ENCODE peak calls at places on chromosome 16, in six cellular contexts. Y is fibroblast of pulmonary artery, G is cardiac muscle cell, B is MM.1S, R is psoas muscle, O is NT2/D1. U is an unnamed sample.
A peak's percentile ranks its signal among the peaks of the same experiment; 100 is the strongest.

GRCh38 chr16:28181557-28181914 is 30.2 kb downstream of the XPO6 start:
- DNase-seq in Y (peak; percentile 95), G (peak; percentile 95), B (no peak), R (peak; percentile 26), O (peak; percentile 27), U (peak; percentile 92)

GRCh38 chr16:15928261-15929104 is 20.9 kb upstream of the ABCC1 start:
- DNase-seq in Y (no peak), G (no peak), B (no peak), R (no peak), O (no peak), U (no peak)

GRCh38 chr16:26709175-26709574 is 357.6 kb upstream of the C16orf82 start:
- DNase-seq in Y (no peak), G (no peak), B (peak; percentile 6), R (no peak), O (peak; percentile 33), U (no peak)

GRCh38 chr16:60318486-60318885 is 1584.4 kb upstream of the GOT2 start:
- DNase-seq in Y (no peak), G (no peak), B (no peak), R (no peak), O (no peak), U (no peak)

GRCh38 chr16:5024632-5025031 is 9.1 kb downstream of the NAGPA start:
- DNase-seq in Y (peak; percentile 24), G (no peak), B (peak; percentile 55), R (no peak), O (no peak), U (peak; percentile 42)

GRCh38 chr16:63372283-63372682 is 1336.0 kb upstream of the CDH8 start:
- DNase-seq in Y (no peak), G (no peak), B (no peak), R (no peak), O (no peak), U (no peak)

GRCh38 chr16:57349212-57350031 is 9.2 kb upstream of the CCL22 start:
- DNase-seq in Y (no peak), G (no peak), B (no peak), R (no peak), O (no peak), U (no peak)

GRCh38 chr16:77967054-77968035 is 55.0 kb upstream of the CLEC3A start:
- DNase-seq in Y (no peak), G (no peak), B (no peak), R (no peak), O (peak; percentile 97), U (no peak)

GRCh38 chr16:77539336-77539735 is 104.5 kb upstream of the ADAMTS18 start:
- DNase-seq in Y (no peak), G (no peak), B (no peak), R (no peak), O (no peak), U (no peak)

GRCh38 chr16:85551319-85551978 is 61.7 kb upstream of the GSE1 start:
- DNase-seq in Y (no peak), G (no peak), B (no peak), R (no peak), O (no peak), U (no peak)

GRCh38 chr16:3045758-3046505 is 429 bp upstream of the MMP25 start:
- DNase-seq in Y (no peak), G (peak; percentile 11), B (no peak), R (no peak), O (no peak), U (no peak)

GRCh38 chr16:68564367-68564985 is 25.4 kb downstream of the ZFP90 start:
- DNase-seq in Y (peak; percentile 14), G (peak; percentile 5), B (no peak), R (no peak), O (no peak), U (peak; percentile 31)

GRCh38 chr16:24998201-24998600 is 17.0 kb downstream of the ARHGAP17 start:
- DNase-seq in Y (no peak), G (no peak), B (no peak), R (no peak), O (no peak), U (no peak)

GRCh38 chr16:23508589-23509440 is 1.5 kb downstream of the GGA2 start:
- DNase-seq in Y (peak; percentile 22), G (peak; percentile 17), B (no peak), R (no peak), O (peak; percentile 27), U (peak; percentile 23)

GRCh38 chr16:50644730-50645129 is 36.4 kb downstream of the SNX20 start:
- DNase-seq in Y (peak; percentile 23), G (peak; percentile 60), B (peak; percentile 20), R (no peak), O (no peak), U (peak; percentile 63)

GRCh38 chr16:54505479-54506247 is 219.1 kb upstream of the IRX3 start:
- DNase-seq in Y (peak; percentile 32), G (peak; percentile 35), B (no peak), R (no peak), O (no peak), U (peak; percentile 57)

GRCh38 chr16:10847166-10847565 is 28.6 kb upstream of the TVP23A start:
- DNase-seq in Y (no peak), G (no peak), B (no peak), R (no peak), O (no peak), U (no peak)

GRCh38 chr16:1907226-1907849 is 10.9 kb downstream of the HS3ST6 start:
- DNase-seq in Y (no peak), G (no peak), B (no peak), R (no peak), O (no peak), U (no peak)

GRCh38 chr16:19808061-19808621 is 76.5 kb downstream of the GPRC5B start:
- DNase-seq in Y (no peak), G (peak; percentile 40), B (peak; percentile 48), R (no peak), O (no peak), U (peak; percentile 64)

GRCh38 chr16:872436-873242 is 72.1 kb upstream of the GNG13 start:
- DNase-seq in Y (no peak), G (no peak), B (no peak), R (no peak), O (no peak), U (no peak)

GRCh38 chr16:81752225-81752875 is 26.7 kb upstream of the PLCG2 start:
- DNase-seq in Y (no peak), G (peak; percentile 41), B (peak; percentile 50), R (peak; percentile 40), O (no peak), U (peak; percentile 18)

GRCh38 chr16:83453977-83454376 is 353.8 kb upstream of the HSBP1 start:
- DNase-seq in Y (no peak), G (no peak), B (no peak), R (no peak), O (no peak), U (no peak)

GRCh38 chr16:31331141-31331764 is 23.7 kb upstream of the ITGAX start:
- DNase-seq in Y (no peak), G (no peak), B (no peak), R (no peak), O (no peak), U (no peak)

GRCh38 chr16:3878610-3879009 is 1.9 kb downstream of the CREBBP start:
- DNase-seq in Y (peak; percentile 46), G (peak; percentile 48), B (no peak), R (no peak), O (no peak), U (peak; percentile 47)

GRCh38 chr16:50137268-50137667 is 15.8 kb upstream of the TENT4B start:
- DNase-seq in Y (no peak), G (no peak), B (no peak), R (no peak), O (no peak), U (no peak)

GRCh38 chr16:48383204-48383876 is 1.9 kb downstream of the SIAH1 start:
- DNase-seq in Y (peak; percentile 57), G (peak; percentile 63), B (no peak), R (no peak), O (no peak), U (peak; percentile 63)
- H3K4me3 ChIP-seq in Y (peak overlapping the region; percentile 63), G (peak overlapping the region; percentile 80), B (peak overlapping the region; percentile 88), R (peak overlapping the region; percentile 74), O (peak overlapping the region; percentile 83), U (peak overlapping the region; percentile 71)

DNA sequence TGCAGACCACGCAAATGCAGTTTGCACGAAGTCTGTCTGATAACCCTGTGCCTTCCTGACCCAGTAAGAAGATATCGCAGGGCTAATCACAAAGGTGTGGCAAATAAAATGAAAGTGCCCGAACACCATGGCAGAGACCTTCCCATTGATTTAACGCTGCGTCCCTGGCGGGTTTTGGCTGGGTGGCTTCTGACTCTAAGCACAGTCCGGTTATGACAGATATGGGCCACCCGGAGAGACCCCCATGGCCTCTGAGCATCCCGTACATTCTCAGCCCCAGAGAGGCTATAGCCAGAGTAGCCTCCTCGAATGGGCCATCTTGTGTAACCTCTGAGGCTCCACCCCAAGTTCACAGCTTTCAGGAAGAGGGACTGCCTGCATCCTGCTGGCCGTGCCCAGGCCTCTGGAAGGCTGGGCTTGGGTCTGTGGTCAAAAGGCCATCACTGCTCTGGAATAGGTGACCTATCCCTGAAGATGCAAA is 5.5 kb downstream of the FOXC2 start:
- DNase-seq in Y (no peak), G (no peak), B (no peak), R (no peak), O (no peak), U (no peak)
- H3K4me3 ChIP-seq in Y (peak overlapping the region; percentile 19), G (no peak overlapping the region), B (no peak overlapping the region), R (no peak overlapping the region), O (no peak overlapping the region), U (no peak overlapping the region)

DNA sequence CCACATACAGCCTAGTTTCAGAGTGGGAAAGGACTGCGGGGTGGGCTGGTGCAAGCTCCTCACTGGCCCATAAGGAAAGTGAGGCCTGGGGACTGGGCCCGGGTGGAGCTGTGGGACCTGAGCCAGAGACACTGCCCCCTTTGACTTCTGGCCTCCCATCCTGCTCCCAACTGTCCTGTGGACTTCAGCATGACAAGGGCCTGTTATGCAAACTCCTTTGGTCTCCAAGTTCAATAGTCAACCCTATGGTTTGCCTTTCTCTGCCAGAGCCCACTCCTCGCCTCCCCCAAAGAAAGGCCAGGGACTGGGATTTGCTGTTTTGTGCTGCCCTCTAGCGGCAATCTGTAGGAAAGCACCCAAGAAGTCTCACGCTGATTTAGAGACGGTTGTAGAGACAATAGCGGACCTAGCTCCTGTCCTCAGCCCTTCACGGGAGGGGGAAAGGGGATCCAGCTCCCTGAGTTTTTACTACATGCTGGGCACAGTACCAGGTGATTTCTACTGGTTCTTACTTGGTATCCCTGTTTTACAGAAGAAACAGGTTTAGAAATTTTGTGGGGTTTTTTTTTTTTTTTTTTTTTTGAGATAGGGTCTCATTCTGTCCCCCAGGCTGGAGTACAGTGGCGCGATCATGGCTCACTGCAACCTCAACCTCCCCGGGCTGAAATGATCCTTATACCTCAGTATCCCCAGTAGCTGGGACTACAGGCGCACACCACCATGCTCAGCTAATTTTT is 1.2 kb upstream of the TLCD3B start:
- DNase-seq in Y (peak; percentile 80), G (peak; percentile 78), B (peak; percentile 69), R (no peak), O (peak; percentile 88), U (peak; percentile 77)
- H3K4me3 ChIP-seq in Y (no peak overlapping the region), G (no peak overlapping the region), B (no peak overlapping the region), R (no peak overlapping the region), O (no peak overlapping the region), U (no peak overlapping the region)

GRCh38 chr16:12145918-12146317 is 169.4 kb downstream of the SNX29 start:
- DNase-seq in Y (no peak), G (peak; percentile 54), B (no peak), R (no peak), O (peak; percentile 16), U (peak; percentile 32)

GRCh38 chr16:12144355-12144754 is 167.8 kb downstream of the SNX29 start:
- DNase-seq in Y (no peak), G (no peak), B (no peak), R (no peak), O (no peak), U (no peak)

GRCh38 chr16:12147681-12148479 is 171.3 kb downstream of the SNX29 start:
- DNase-seq in Y (no peak), G (no peak), B (no peak), R (no peak), O (peak; percentile 81), U (no peak)

GRCh38 chr16:12149971-12150370 is 173.4 kb downstream of the SNX29 start:
- DNase-seq in Y (no peak), G (no peak), B (no peak), R (no peak), O (no peak), U (no peak)

GRCh38 chr16:12146966-12147365 is 170.4 kb downstream of the SNX29 start:
- DNase-seq in Y (no peak), G (no peak), B (no peak), R (no peak), O (no peak), U (no peak)
- H3K4me3 ChIP-seq in Y (no peak overlapping the region), G (no peak overlapping the region), B (no peak overlapping the region), R (no peak overlapping the region), O (no peak overlapping the region), U (no peak overlapping the region)